ENCODE peak calls at places on chromosomes 12 and 14, in four cellular contexts. One of them, this sample, is unnamed.

GRCh38 chr12:82883396-82884360 is 197.0 kb downstream of the TMTC2 start:
- DNase-seq in H9: no peak
- DNase-seq in HT1080: no peak
- DNase-seq in NCI-H2171: no peak
- DNase-seq in this sample: no peak

GRCh38 chr12:13230500-13230899 is 34.0 kb downstream of the EMP1 start:
- DNase-seq in H9: no peak
- DNase-seq in HT1080: no peak
- DNase-seq in NCI-H2171: no peak
- DNase-seq in this sample: no peak

GRCh38 chr12:56317675-56318074 is 1.9 kb upstream of the CNPY2 start:
- DNase-seq in H9: no peak
- DNase-seq in HT1080: no peak
- DNase-seq in NCI-H2171: no peak
- DNase-seq in this sample: no peak

GRCh38 chr14:76719664-76720063 is 41.6 kb upstream of the VASH1 start:
- DNase-seq in H9: no peak
- DNase-seq in HT1080: no peak
- DNase-seq in NCI-H2171: no peak
- DNase-seq in this sample: no peak

GRCh38 chr14:99683619-99684355 is at the start of gene CYP46A1:
- DNase-seq in H9: peak
- DNase-seq in HT1080: peak
- DNase-seq in NCI-H2171: peak
- DNase-seq in this sample: peak

GRCh38 chr12:121009744-121010143 is 6.5 kb downstream of the C12orf43 start:
- DNase-seq in H9: peak
- DNase-seq in HT1080: peak
- DNase-seq in NCI-H2171: peak
- DNase-seq in this sample: peak

GRCh38 chr12:65892905-65893304 is 68.6 kb downstream of the HMGA2 start:
- DNase-seq in H9: no peak
- DNase-seq in HT1080: peak
- DNase-seq in NCI-H2171: no peak
- DNase-seq in this sample: peak

GRCh38 chr12:104402630-104403029 is 54.1 kb upstream of the CHST11 start:
- DNase-seq in H9: no peak
- DNase-seq in HT1080: no peak
- DNase-seq in NCI-H2171: no peak
- DNase-seq in this sample: no peak

GRCh38 chr12:84069699-84070098 is 842.9 kb downstream of the SLC6A15 start:
- DNase-seq in H9: no peak
- DNase-seq in HT1080: no peak
- DNase-seq in NCI-H2171: no peak
- DNase-seq in this sample: no peak

GRCh38 chr12:16189849-16190248 is 87.6 kb downstream of the SLC15A5 start:
- DNase-seq in H9: no peak
- DNase-seq in HT1080: peak
- DNase-seq in NCI-H2171: no peak
- DNase-seq in this sample: peak